ENCODE peak calls at places on chromosome 1, in five cellular contexts. H is AG04450, Q is neural crest cell, K is foreskin keratinocyte, V is AG09309. B is an unnamed sample.

GRCh38 chr1:174990382-174990999 is 9.3 kb upstream of the CACYBP start:
- DNase-seq in H (no peak), K (no peak), Q (no peak), V (no peak), B (no peak)

GRCh38 chr1:91570105-91570448 is 69.4 kb downstream of the CDC7 start:
- DNase-seq in K (no peak), V (no peak), H (no peak), Q (no peak), B (no peak)

GRCh38 chr1:9626201-9626608 is 25.3 kb upstream of the PIK3CD start:
- DNase-seq in K (no peak), H (no peak), V (no peak), Q (no peak), B (no peak)

GRCh38 chr1:30323841-30324240 is 399.5 kb downstream of the MATN1 start:
- DNase-seq in H (no peak), V (no peak), K (no peak), Q (no peak), B (no peak)

GRCh38 chr1:222049176-222049575 is 307.3 kb upstream of the DUSP10 start:
- DNase-seq in K (no peak), Q (no peak), H (no peak), V (no peak), B (no peak)

GRCh38 chr1:180581635-180582039 is 22.9 kb downstream of the OVAAL start:
- DNase-seq in V (peak; percentile 67), H (peak; percentile 20), K (no peak), Q (no peak), B (no peak)

GRCh38 chr1:31910933-31911332 is 27.2 kb downstream of the PTP4A2 start:
- DNase-seq in V (no peak), H (no peak), Q (no peak), K (no peak), B (no peak)

GRCh38 chr1:83998599-83999315 is at the start of gene TTLL7:
- DNase-seq in V (peak; percentile 16), Q (peak; percentile 78), K (no peak), H (no peak), B (no peak)

GRCh38 chr1:60958001-60958400 is 124.4 kb upstream of the NFIA start:
- DNase-seq in V (no peak), H (no peak), K (no peak), Q (no peak), B (no peak)

GRCh38 chr1:168312718-168313604 is 32.3 kb downstream of the TBX19 start:
- DNase-seq in Q (no peak), K (no peak), H (no peak), V (no peak), B (peak; percentile 28)

GRCh38 chr1:87335175-87335992 is 6.7 kb downstream of the LMO4 start:
- DNase-seq in V (no peak), H (no peak), K (no peak), Q (peak; percentile 42), B (no peak)

GRCh38 chr1:18007391-18008106 is 100.0 kb upstream of the IGSF21 start:
- DNase-seq in V (no peak), K (no peak), H (no peak), Q (no peak), B (no peak)

GRCh38 chr1:5404412-5405203 is 587.6 kb downstream of the NPHP4 start:
- DNase-seq in H (no peak), Q (no peak), K (no peak), V (no peak), B (no peak)

GRCh38 chr1:17725084-17725718 is 29.9 kb upstream of the ACTL8 start:
- DNase-seq in K (no peak), Q (no peak), H (no peak), V (no peak), B (no peak)

GRCh38 chr1:43668956-43669355 is 19.0 kb downstream of the KDM4A start:
- DNase-seq in K (no peak), V (no peak), Q (no peak), H (no peak), B (no peak)

GRCh38 chr1:116273042-116273783 is 99.8 kb upstream of the ATP1A1 start:
- DNase-seq in V (no peak), K (no peak), H (no peak), Q (no peak), B (no peak)

GRCh38 chr1:223228201-223228600 is 85.2 kb upstream of the TLR5 start:
- DNase-seq in Q (no peak), V (no peak), H (no peak), K (no peak), B (no peak)

GRCh38 chr1:210467440-210468040 is 138.8 kb downstream of the HHAT start:
- DNase-seq in K (no peak), H (no peak), Q (no peak), V (peak; percentile 21), B (no peak)

GRCh38 chr1:119003413-119004128 is 15.4 kb upstream of the TBX15 start:
- DNase-seq in K (no peak), Q (no peak), V (no peak), H (no peak), B (no peak)

GRCh38 chr1:153404768-153405167 is 11.6 kb upstream of the S100A7A start:
- DNase-seq in Q (peak; percentile 7), K (no peak), H (no peak), V (no peak), B (no peak)

GRCh38 chr1:53657256-53657805 is 81.6 kb downstream of the GLIS1 start:
- DNase-seq in Q (no peak), V (no peak), K (no peak), H (no peak), B (no peak)

GRCh38 chr1:233025156-233025555 is 74.7 kb downstream of the NTPCR start:
- DNase-seq in V (no peak), K (no peak), Q (peak; percentile 36), H (no peak), B (no peak)

GRCh38 chr1:115893545-115893944 is 52.6 kb upstream of the NHLH2 start:
- DNase-seq in K (no peak), Q (no peak), H (no peak), V (no peak), B (no peak)

GRCh38 chr1:109493805-109494539 is at the start of gene CYB561D1:
- DNase-seq in H (no peak), K (peak; percentile 55), Q (peak; percentile 93), V (peak; percentile 33), B (no peak)

GRCh38 chr1:114956570-114956969 is 73.1 kb upstream of the TSHB start:
- DNase-seq in K (no peak), H (no peak), V (no peak), Q (no peak), B (no peak)

GRCh38 chr1:53439337-53440207 is 19.6 kb upstream of the DMRTB1 start:
- DNase-seq in V (no peak), H (no peak), K (no peak), Q (no peak), B (no peak)

GRCh38 chr1:97796716-97797115 is 124.1 kb downstream of the DPYD start:
- DNase-seq in Q (no peak), H (no peak), V (no peak), K (no peak), B (no peak)

GRCh38 chr1:150261367-150261766 is 3.8 kb downstream of the CA14 start:
- DNase-seq in V (no peak), H (no peak), Q (no peak), K (no peak), B (no peak)

GRCh38 chr1:1120096-1120495 is 4.2 kb upstream of the C1orf159 start:
- DNase-seq in Q (no peak), V (no peak), K (no peak), H (no peak), B (no peak)

GRCh38 chr1:179016694-179017382 is 8.9 kb upstream of the FAM20B start:
- DNase-seq in Q (no peak), K (no peak), H (peak; percentile 47), V (peak; percentile 89), B (peak; percentile 85)

GRCh38 chr1:234593771-234594504 is 16.0 kb downstream of the IRF2BP2 start:
- DNase-seq in H (no peak), K (no peak), Q (no peak), V (no peak), B (no peak)

GRCh38 chr1:22545126-22545525 is 18.2 kb upstream of the EPHA8 start:
- DNase-seq in Q (no peak), K (no peak), V (no peak), H (no peak), B (no peak)

GRCh38 chr1:22540311-22540710 is 23.0 kb upstream of the EPHA8 start:
- DNase-seq in H (no peak), V (no peak), K (no peak), Q (no peak), B (no peak)

GRCh38 chr1:22543679-22544078 is 19.6 kb upstream of the EPHA8 start:
- DNase-seq in V (no peak), H (no peak), Q (no peak), K (no peak), B (no peak)

GRCh38 chr1:22544606-22545005 is 18.7 kb upstream of the EPHA8 start:
- DNase-seq in H (no peak), K (no peak), V (no peak), Q (no peak), B (no peak)

GRCh38 chr1:22542886-22543285 is 20.4 kb upstream of the EPHA8 start:
- DNase-seq in Q (no peak), H (no peak), V (no peak), K (no peak), B (no peak)
- TF ChIP-seq CTCF in Q (no peak), H (no peak), V (no peak), K (no peak), B (no peak)

GRCh38 chr1:182643699-182644098 is 39.5 kb upstream of the RGS16 start:
- DNase-seq in K (peak; percentile 83), Q (no peak), V (no peak), H (no peak), B (no peak)
- TF ChIP-seq CTCF in K (no peak), Q (no peak), V (no peak), H (no peak), B (no peak)

DNA sequence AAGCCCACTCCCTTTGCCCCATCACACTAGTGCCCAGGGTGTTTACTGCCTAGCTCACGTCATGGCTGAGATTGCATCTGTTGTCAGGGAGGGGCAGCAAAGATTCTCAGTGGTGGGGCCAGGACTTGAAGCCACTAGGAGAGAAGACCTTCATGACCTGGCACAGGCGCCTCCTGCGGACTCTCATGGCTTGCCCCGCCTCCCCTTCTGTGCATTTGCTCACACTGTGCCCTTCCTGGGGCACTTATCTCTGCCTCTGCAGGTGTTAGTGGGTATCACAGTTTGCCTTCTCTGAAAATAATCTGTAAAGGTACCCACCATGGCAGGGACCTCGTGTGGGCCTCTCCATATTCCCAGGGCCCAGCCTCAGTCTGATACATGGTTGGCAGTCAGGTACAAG is 20.1 kb downstream of the PTPRU start:
- DNase-seq in H (no peak), V (no peak), K (no peak), Q (no peak), B (no peak)
- TF ChIP-seq CTCF in H (no peak), V (no peak), K (no peak), Q (peak; percentile 29), B (no peak)

GRCh38 chr1:42146916-42147320 is 6.3 kb upstream of the GUCA2B start:
- DNase-seq in H (no peak), Q (peak; percentile 62), K (peak; percentile 70), V (no peak), B (no peak)
- TF ChIP-seq CTCF in H (peak; percentile 87), Q (peak; percentile 89), K (peak; percentile 97), V (peak; percentile 85), B (peak; percentile 87)

GRCh38 chr1:20152599-20152930 is 13.4 kb downstream of the PLA2G2F start:
- DNase-seq in V (no peak), K (no peak), H (no peak), Q (no peak), B (no peak)
- TF ChIP-seq CTCF in V (no peak), K (no peak), H (no peak), Q (peak; percentile 26), B (no peak)